ENCODE peak calls at places on chromosomes 12 and 14, in four cellular contexts. V, W, L and E are unnamed samples.

GRCh38 chr12:122471324-122472226 is 29.2 kb downstream of the ZCCHC8 start:
- DNase-seq in V (peak; percentile 48), W (no peak), L (peak; percentile 59), E (peak; percentile 83)

GRCh38 chr14:64732536-64733120 is 28.4 kb downstream of the PLEKHG3 start:
- DNase-seq in V (no peak), W (no peak), L (no peak), E (no peak)

GRCh38 chr14:100223332-100224171 is 15.4 kb upstream of the YY1 start:
- DNase-seq in V (peak; percentile 70), W (no peak), L (no peak), E (no peak)

GRCh38 chr12:79344855-79345840 is 345.6 kb downstream of the PAWR start:
- DNase-seq in V (peak; percentile 65), W (no peak), L (no peak), E (peak; percentile 28)

GRCh38 chr12:57456145-57456700 is 1.1 kb downstream of the INHBE start:
- DNase-seq in V (peak; percentile 84), W (no peak), L (no peak), E (peak; percentile 41)

GRCh38 chr12:2094597-2094996 is 41.8 kb downstream of the CACNA1C start:
- DNase-seq in V (no peak), W (no peak), L (no peak), E (no peak)

GRCh38 chr12:12194206-12194605 is 72.6 kb downstream of the LRP6 start:
- DNase-seq in V (no peak), W (no peak), L (no peak), E (peak; percentile 64)

GRCh38 chr12:14564336-14564959 is 3.2 kb downstream of the PLBD1 start:
- DNase-seq in V (no peak), W (no peak), L (no peak), E (no peak)

GRCh38 chr14:106372870-106373657 is 846.7 kb downstream of the TMEM121 start:
- DNase-seq in V (no peak), W (peak; percentile 27), L (no peak), E (no peak)

GRCh38 chr12:6044082-6044481 is 80.4 kb downstream of the VWF start:
- DNase-seq in V (no peak), W (no peak), L (no peak), E (no peak)

GRCh38 chr14:21997300-21997699 is 323.7 kb upstream of the OR4E1 start:
- DNase-seq in V (peak; percentile 76), W (no peak), L (no peak), E (no peak)

GRCh38 chr12:104596128-104596799 is 139.5 kb downstream of the CHST11 start:
- DNase-seq in V (no peak), W (no peak), L (peak; percentile 62), E (peak; percentile 80)

GRCh38 chr12:52082988-52083637 is 3.6 kb downstream of the SMIM41 start:
- DNase-seq in V (peak; percentile 79), W (peak; percentile 64), L (no peak), E (peak; percentile 38)

GRCh38 chr14:69613312-69614073 is 2.1 kb downstream of the SUSD6 start:
- DNase-seq in V (no peak), W (no peak), L (no peak), E (no peak)

GRCh38 chr14:69614592-69614991 is 3.2 kb downstream of the SUSD6 start:
- DNase-seq in V (no peak), W (peak; percentile 52), L (no peak), E (no peak)

GRCh38 chr14:69617796-69618195 is 6.4 kb downstream of the SUSD6 start:
- DNase-seq in V (no peak), W (no peak), L (no peak), E (no peak)

GRCh38 chr14:69616408-69616773 is 5.0 kb downstream of the SUSD6 start:
- DNase-seq in V (no peak), W (no peak), L (no peak), E (no peak)

DNA sequence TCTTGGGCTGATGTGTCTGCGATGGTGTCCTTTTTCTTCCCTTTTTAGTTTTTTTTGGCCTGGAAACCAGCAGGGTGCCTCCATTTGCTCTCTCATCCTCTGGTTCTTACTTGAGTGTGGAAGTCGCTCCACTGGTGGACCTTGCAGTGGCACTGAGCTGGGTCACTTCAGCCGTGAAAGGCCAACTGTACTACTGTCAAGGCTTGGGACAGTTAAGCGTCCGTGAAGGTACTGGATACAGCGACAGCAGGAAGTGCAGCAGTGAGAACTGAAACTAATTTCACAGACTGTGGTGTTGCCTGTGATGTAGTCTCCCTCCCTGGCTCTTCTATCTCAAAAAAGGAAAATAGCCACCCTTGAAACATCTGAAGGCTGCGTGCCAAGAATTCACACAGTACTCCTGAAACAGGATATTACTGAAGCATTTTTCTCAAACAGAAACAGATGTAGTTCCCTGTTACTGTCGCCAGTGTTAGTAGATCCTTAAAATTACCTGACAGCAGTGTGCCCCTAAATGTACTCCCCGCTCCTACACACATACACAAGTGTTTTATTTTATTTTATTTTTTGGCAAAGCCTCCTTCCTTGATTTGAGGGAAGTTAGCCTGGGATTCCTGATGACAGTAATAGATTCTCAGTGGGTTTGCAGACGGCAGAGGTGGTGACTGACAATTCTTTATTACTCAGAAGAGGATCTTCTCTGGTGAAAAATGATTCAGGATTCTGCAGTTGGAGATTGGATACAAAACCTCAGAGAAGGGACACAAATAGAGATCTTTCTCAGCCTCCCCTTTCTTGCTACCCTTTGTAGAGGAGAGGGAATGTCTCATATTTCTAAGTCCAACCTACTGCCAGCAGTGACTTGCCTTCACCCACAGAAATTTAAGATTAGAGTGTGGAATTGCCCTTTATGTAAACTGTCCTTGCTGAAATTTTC is 4.3 kb downstream of the SUSD6 start:
- DNase-seq in V (no peak), W (peak; percentile 74), L (peak; percentile 45), E (peak; percentile 87)
- H3K4me3 ChIP-seq in V (no peak overlapping the region), W (peak overlapping the region; percentile 31), L (peak overlapping the region; percentile 38), E (peak overlapping the region; percentile 24)

DNA sequence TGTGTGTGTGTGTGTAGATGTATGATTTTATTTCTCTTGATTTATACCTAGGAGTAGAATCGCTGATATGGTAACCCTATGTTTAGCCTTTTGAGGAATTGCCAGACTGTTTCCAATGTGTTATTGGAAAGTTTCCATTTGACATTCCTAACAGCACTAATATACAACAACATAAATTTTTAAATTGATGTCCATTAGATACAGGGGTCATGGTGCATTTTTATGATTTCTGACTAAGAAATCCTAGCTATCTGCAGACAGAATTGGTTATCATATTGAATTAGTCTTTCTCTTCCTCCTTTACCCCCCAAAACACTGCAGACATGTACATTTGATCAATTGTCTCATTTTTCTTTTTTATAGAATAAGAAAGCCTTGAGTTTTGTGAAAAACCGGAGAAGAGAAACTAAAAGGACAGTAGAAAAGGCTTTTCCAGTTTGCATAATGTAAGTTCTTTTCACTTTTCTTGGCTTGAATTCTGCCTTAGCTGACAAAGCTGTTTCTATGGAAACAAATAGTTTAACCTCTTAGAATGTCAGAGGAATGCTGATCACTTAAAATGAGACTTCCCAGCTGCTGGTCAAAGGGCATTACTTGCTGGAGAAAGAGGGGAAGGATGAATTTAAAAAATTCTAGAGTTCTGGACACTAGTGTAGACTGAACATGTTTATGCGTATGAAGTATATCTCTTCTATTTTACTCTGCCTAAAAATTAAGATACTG is 28.3 kb downstream of the PALS1 start:
- DNase-seq in V (peak; percentile 62), W (no peak), L (peak; percentile 60), E (peak; percentile 81)
- H3K4me3 ChIP-seq in V (peak overlapping the region; percentile 30), W (no peak overlapping the region), L (peak overlapping the region; percentile 42), E (no peak overlapping the region)

GRCh38 chr12:15629108-15629507 is 160.1 kb downstream of the EPS8 start:
- DNase-seq in V (peak; percentile 61), W (peak; percentile 72), L (peak; percentile 81), E (peak; percentile 99)

GRCh38 chr12:15629761-15630160 is 159.4 kb downstream of the EPS8 start:
- DNase-seq in V (no peak), W (no peak), L (no peak), E (peak; percentile 70)

GRCh38 chr12:15633201-15633600 is 156.0 kb downstream of the EPS8 start:
- DNase-seq in V (no peak), W (no peak), L (no peak), E (no peak)

GRCh38 chr12:15632708-15633107 is 156.5 kb downstream of the EPS8 start:
- DNase-seq in V (no peak), W (no peak), L (no peak), E (no peak)

GRCh38 chr12:15631007-15631715 is 158.0 kb downstream of the EPS8 start:
- DNase-seq in V (no peak), W (no peak), L (no peak), E (no peak)
- H3K4me3 ChIP-seq in V (no peak overlapping the region), W (no peak overlapping the region), L (no peak overlapping the region), E (no peak overlapping the region)

DNA sequence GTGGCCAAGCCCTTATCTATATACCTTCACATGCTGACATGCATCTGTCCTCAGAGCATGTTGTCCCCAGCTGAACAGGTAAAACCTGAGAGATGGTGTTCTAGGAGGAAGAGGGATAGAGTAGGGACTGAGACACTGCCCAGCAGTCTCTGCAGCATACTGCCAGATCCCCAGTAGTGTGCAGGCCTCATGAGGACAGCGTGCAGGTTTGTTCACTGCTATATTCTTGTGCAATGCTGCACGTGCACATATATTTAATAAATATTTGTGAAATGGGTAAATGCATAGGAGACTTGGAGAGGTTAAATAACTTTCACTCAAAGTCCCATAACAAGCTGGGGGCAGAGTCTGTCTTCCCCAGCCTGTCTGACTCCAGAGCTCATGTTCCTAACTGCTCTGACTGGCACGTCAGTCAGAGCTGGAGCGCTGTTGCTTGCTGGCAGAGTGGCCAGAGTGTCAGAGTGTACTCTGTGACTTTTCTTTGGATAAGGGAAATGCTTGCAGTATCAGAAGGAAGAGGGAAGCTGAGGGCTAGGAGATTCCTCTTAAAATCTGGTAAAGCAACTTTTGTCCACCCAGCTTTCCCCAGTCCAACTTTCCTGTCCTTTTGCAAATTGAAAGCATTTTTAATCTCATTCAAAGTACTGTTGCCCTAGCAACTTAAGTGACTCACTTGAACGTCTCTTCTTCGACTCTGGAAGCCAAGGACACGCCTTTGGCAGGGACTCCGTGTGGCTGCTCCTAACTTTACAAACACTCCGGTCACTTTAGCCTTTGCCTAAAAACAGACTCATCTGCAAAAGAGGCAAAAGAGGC is 14.9 kb upstream of the POLR3B start:
- DNase-seq in V (no peak), W (peak; percentile 68), L (no peak), E (peak; percentile 72)
- H3K4me3 ChIP-seq in V (no peak overlapping the region), W (peak overlapping the region; percentile 13), L (peak overlapping the region; percentile 8), E (no peak overlapping the region)

DNA sequence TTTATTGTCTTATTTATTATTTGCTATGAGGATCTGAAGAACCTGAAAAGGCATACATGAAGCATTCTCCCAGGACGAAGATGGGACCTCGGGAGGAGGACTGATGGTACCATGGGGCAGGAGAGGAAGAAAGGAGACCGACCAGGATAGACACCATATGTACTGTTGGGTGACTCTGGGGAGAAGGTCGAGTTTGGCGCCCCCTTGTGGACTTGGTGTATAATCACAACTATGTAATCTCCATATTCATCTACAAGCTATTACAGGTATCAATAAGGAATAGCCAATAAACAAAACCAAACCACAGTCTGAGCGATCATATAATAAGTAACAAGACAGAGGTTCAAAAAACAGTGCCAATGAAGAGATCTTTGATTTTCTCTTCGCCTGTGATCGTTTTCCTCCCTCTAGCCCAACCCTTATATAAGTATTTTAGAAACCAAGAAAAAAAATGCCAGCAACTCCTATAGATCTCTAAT is 139.1 kb downstream of the SPTSSA start:
- DNase-seq in V (peak; percentile 60), W (peak; percentile 54), L (peak; percentile 26), E (peak; percentile 51)
- H3K4me3 ChIP-seq in V (no peak overlapping the region), W (no peak overlapping the region), L (no peak overlapping the region), E (no peak overlapping the region)